ENCODE peak calls at places on chromosomes 1 and 21, in six cellular contexts. Z is activated CD8-positive, alpha-beta memory T cell treated with anti-CD3 and anti-CD28 coated beads, Interleukin-2, amount 10 ng/mL, durations not matched to agents 7 days and 5 days; A is AG04450; K is NCI-H1092 treated with DMSO at 0.1 percent for 48 hours; U is stimulated activated naive CD8-positive, alpha-beta T cell treated with anti-CD3 and anti-CD28 coated beads, Interleukin-15, amount 100 ng/mL, for 72 hours; C is esophagus squamous epithelium. W is an unnamed sample.

GRCh38 chr1:47231314-47232186 is 475 bp downstream of the TAL1 start:
- DNase-seq in A (no peak), K (no peak), C (no peak), Z (no peak), U (peak; percentile 64), W (no peak)

GRCh38 chr1:84998642-84999280 is 1.8 kb upstream of the MCOLN2 start:
- DNase-seq in A (no peak), U (peak; percentile 81), K (no peak), C (no peak), Z (peak; percentile 89), W (peak; percentile 6)

GRCh38 chr1:12087797-12088314 is 24.8 kb downstream of the TNFRSF8 start:
- DNase-seq in Z (peak; percentile 80), C (no peak), A (no peak), U (peak; percentile 78), K (no peak), W (no peak)

GRCh38 chr21:14879458-14879857 is 185.3 kb downstream of the NRIP1 start:
- DNase-seq in K (no peak), Z (no peak), C (no peak), A (no peak), U (no peak), W (no peak)

GRCh38 chr1:53681647-53682368 is 57.2 kb downstream of the GLIS1 start:
- DNase-seq in A (no peak), K (peak; percentile 27), U (peak; percentile 51), Z (peak; percentile 63), C (no peak), W (peak; percentile 29)

GRCh38 chr1:228691926-228692325 is 43.4 kb upstream of the RHOU start:
- DNase-seq in Z (peak; percentile 45), U (peak; percentile 11), C (no peak), A (no peak), K (peak; percentile 66), W (peak; percentile 20)

GRCh38 chr1:2856076-2856390 is 54.5 kb upstream of the TTC34 start:
- DNase-seq in Z (no peak), K (no peak), U (no peak), C (no peak), A (no peak), W (no peak)

GRCh38 chr1:65174585-65174984 is 26.6 kb downstream of the AK4 start:
- DNase-seq in C (no peak), K (no peak), A (peak; percentile 29), U (no peak), Z (no peak), W (no peak)

GRCh38 chr1:94690033-94690712 is 130.0 kb upstream of the SLC44A3 start:
- DNase-seq in K (no peak), C (no peak), U (no peak), Z (no peak), A (peak; percentile 39), W (no peak)

GRCh38 chr1:203290261-203291089 is 14.8 kb upstream of the BTG2 start:
- DNase-seq in K (peak; percentile 98), A (peak; percentile 47), C (peak; percentile 86), Z (peak; percentile 97), U (peak; percentile 97), W (peak; percentile 97)

GRCh38 chr1:204826970-204827369 is 43.7 kb upstream of the NFASC start:
- DNase-seq in K (peak; percentile 7), C (no peak), U (peak; percentile 30), A (no peak), Z (peak; percentile 50), W (no peak)

GRCh38 chr21:28554660-28555475 is 437.8 kb downstream of the LTN1 start:
- DNase-seq in U (no peak), C (no peak), A (no peak), Z (no peak), K (no peak), W (no peak)

GRCh38 chr1:65494671-65495070 is 74.2 kb downstream of the LEPR start:
- DNase-seq in K (no peak), U (no peak), C (no peak), A (no peak), Z (no peak), W (no peak)

GRCh38 chr1:163315773-163316374 is 5.9 kb upstream of the NUF2 start:
- DNase-seq in K (peak; percentile 30), Z (peak; percentile 57), C (no peak), A (no peak), U (no peak), W (peak; percentile 18)

GRCh38 chr21:43943512-43944110 is 68.5 kb upstream of the TRAPPC10 start:
- DNase-seq in K (no peak), A (no peak), Z (no peak), C (no peak), U (no peak), W (no peak)

GRCh38 chr1:78091886-78092285 is 46.1 kb downstream of the GIPC2 start:
- DNase-seq in Z (no peak), A (no peak), K (no peak), U (no peak), C (no peak), W (no peak)

GRCh38 chr1:91345395-91346005 is 59.1 kb downstream of the HFM1 start:
- DNase-seq in U (no peak), Z (no peak), C (no peak), K (no peak), A (no peak), W (no peak)

GRCh38 chr1:23343246-23344110 is 606 bp downstream of the HNRNPR start:
- DNase-seq in Z (peak; percentile 61), K (peak; percentile 50), A (peak; percentile 45), C (no peak), U (peak; percentile 67), W (peak; percentile 68)

GRCh38 chr21:29470397-29470796 is 171.7 kb downstream of the BACH1 start:
- DNase-seq in A (no peak), C (no peak), U (no peak), Z (no peak), K (no peak), W (no peak)

GRCh38 chr21:31119199-31119598 is 80.9 kb upstream of the KRTAP19-8 start:
- DNase-seq in A (no peak), K (no peak), C (no peak), U (no peak), Z (no peak), W (no peak)

GRCh38 chr1:203444077-203444683 is 31.4 kb upstream of the PRELP start:
- DNase-seq in A (no peak), K (peak; percentile 51), Z (no peak), C (no peak), U (no peak), W (no peak)

GRCh38 chr21:21463456-21463855 is 465.2 kb downstream of the NCAM2 start:
- DNase-seq in K (no peak), Z (no peak), A (no peak), C (no peak), U (no peak), W (no peak)

GRCh38 chr1:231682761-231683160 is 56.2 kb downstream of the DISC1 start:
- DNase-seq in U (no peak), K (no peak), A (no peak), C (no peak), Z (no peak), W (no peak)

GRCh38 chr21:34883501-34884271 is 165.4 kb downstream of the RUNX1 start:
- DNase-seq in U (no peak), Z (no peak), C (no peak), K (no peak), A (no peak), W (no peak)

GRCh38 chr1:20166047-20166446 is 19.8 kb upstream of the UBXN10 start:
- DNase-seq in C (no peak), A (no peak), U (no peak), K (no peak), Z (no peak), W (no peak)

GRCh38 chr1:243246916-243247315 is 8.2 kb downstream of the CEP170 start:
- DNase-seq in U (no peak), A (no peak), K (no peak), C (no peak), Z (no peak), W (no peak)

W was measured in naive thymus-derived CD4-positive, alpha-beta T cell.